ENCODE peak calls at places on chromosomes 3 and 15, in six cellular contexts. R is brain microvascular endothelial cell; M is adrenal gland; K is effector memory CD4-positive, alpha-beta T cell; Y is Peyer's patch; O is endothelial cell of umbilical vein. Z is an unnamed sample.
A peak's percentile ranks its signal among the peaks of the same experiment; 100 is the strongest.

GRCh38 chr15:29812384-29812694 is 9.9 kb downstream of the TJP1 start:
- DNase-seq in O (peak; percentile 54), Y (no peak), K (no peak), M (no peak), R (peak; percentile 31), Z (no peak)

GRCh38 chr3:52313774-52314188 is 2.3 kb upstream of the DNAH1 start:
- DNase-seq in K (no peak), O (peak; percentile 78), M (peak; percentile 45), Y (peak; percentile 74), R (peak; percentile 47), Z (no peak)

GRCh38 chr3:42830437-42831320 is 21.4 kb downstream of the ACKR2 start:
- DNase-seq in M (peak; percentile 24), R (no peak), K (no peak), O (no peak), Y (no peak), Z (no peak)

GRCh38 chr3:33438284-33438668 is 1.9 kb downstream of the UBP1 start:
- DNase-seq in K (no peak), Y (no peak), R (no peak), O (peak; percentile 54), M (peak; percentile 16), Z (no peak)

GRCh38 chr15:91021516-91022074 is 799 bp downstream of the VPS33B start:
- DNase-seq in Y (no peak), R (peak; percentile 2), K (no peak), M (no peak), O (no peak), Z (no peak)

GRCh38 chr15:70596354-70597055 is 166.9 kb downstream of the UACA start:
- DNase-seq in R (peak; percentile 89), Y (peak; percentile 77), K (no peak), O (peak; percentile 8), M (no peak), Z (no peak)

GRCh38 chr15:63458021-63458420 is 46.4 kb upstream of the USP3 start:
- DNase-seq in R (no peak), Y (no peak), K (no peak), O (no peak), M (no peak), Z (no peak)

GRCh38 chr3:110384601-110385000 is 687.0 kb upstream of the NECTIN3 start:
- DNase-seq in Y (no peak), R (peak; percentile 50), M (no peak), K (no peak), O (no peak), Z (no peak)

DNA sequence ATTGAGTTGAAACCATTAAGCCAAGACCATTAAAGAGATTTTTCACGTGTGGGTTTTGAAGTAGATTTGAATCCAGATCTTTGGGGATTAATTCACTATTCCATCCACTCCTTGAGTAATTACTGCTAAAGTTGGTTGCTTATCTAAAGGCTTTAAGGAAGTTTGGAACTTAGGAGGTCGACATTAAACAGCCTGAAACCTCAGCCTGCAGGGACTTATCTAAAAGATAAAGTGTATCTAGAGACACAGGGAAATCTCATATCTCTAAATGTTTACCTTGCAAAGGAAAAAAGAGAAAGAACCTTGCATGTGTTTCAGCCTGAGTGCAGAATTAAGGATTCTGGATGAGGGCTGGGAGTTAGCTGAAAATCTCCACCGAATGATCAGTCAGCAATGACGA is 158.6 kb downstream of the MEIS2 start:
- DNase-seq in R (no peak), O (no peak), Y (no peak), K (no peak), M (no peak), Z (no peak)
- H3K4me3 ChIP-seq in R (no peak overlapping the region), O (no peak overlapping the region), Y (no peak overlapping the region), K (no peak overlapping the region), M (no peak overlapping the region), Z (no peak overlapping the region)

DNA sequence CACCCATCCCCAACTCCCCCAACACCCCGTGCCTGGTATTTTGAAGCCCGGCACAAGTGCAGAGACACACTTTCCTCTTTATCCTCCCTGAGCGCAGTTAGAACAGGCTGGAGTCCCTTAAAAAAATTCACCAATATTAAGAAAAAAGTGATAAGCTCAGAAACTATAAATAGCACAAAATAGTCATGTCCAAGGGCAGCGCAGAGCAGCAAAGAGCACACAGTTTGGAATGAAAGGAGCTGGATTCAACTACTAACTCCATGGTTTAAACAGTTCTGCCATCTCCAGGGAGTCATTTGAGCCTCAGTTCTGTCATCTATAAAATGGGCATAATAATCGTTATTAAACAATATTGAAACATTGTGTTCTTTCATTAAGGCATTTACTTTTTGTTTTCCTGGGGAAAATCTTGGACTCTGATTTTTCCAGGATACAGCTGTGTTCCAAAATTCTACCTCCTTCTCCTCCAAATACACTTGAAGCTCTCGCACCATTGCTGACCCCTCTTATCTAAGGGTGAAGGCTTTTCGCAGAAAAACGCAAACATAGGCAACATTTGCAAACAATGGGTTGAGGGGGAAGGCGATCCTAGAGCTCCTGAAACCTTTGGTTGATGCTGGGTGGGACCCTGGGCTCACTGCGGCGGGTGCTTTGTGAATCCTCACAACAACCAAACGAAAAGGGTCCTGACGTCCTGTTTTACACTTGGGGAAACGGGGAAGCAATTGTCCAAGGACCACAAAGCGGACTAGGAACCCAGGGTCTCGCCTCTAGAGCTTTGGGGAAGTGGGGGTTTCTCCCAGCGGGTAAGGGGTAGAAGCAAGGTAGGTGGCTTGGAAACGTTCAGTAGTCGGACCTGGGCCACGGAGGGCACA is 41.8 kb downstream of the EPHB3 start:
- DNase-seq in O (no peak), R (no peak), K (no peak), Y (no peak), M (no peak), Z (no peak)
- H3K4me3 ChIP-seq in O (no peak overlapping the region), R (no peak overlapping the region), K (no peak overlapping the region), Y (peak overlapping the region; percentile 47), M (no peak overlapping the region), Z (peak overlapping the region; percentile 54)

DNA sequence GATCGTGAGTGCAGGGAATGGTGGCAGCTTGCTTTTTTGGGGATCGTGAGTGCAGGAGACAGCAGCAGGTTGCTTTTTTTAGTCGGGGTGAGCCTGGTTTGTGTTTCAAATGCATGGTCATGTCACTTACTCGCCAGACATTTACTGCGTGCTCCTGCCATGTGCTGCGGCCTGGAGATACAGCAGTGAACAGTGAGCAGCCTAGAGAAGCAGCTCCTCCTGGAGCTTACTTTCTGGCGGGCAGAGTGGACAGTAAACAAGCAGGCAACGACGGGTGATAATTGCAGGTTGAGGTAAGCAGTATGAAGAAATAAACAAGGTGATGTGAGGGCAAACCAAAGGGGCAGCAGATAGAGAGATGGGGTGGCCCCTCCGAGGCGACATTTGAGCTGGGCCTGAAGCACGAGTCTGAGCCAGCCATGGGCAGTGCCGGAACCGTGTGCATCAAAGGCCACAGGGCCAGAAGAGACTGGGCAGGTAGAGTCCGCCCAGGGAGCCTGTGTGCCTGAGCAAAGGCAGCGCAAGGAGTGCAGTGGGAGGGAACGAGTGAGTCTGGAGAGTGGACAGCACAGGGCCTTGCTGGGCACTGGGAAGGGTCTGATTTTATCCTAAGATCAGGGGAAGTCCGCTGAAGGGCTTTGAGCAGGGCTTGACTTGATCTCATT is 57.3 kb upstream of the RASA2 start:
- DNase-seq in K (no peak), Y (no peak), R (no peak), M (no peak), O (no peak), Z (no peak)
- H3K4me3 ChIP-seq in K (no peak overlapping the region), Y (no peak overlapping the region), R (no peak overlapping the region), M (no peak overlapping the region), O (no peak overlapping the region), Z (no peak overlapping the region)

GRCh38 chr3:71579934-71580318 is 3.6 kb downstream of the FOXP1 start:
- DNase-seq in R (peak; percentile 53), Y (no peak), M (no peak), K (no peak), O (peak; percentile 72), Z (no peak)
- H3K4me3 ChIP-seq in R (peak overlapping the region; percentile 95), Y (peak overlapping the region; percentile 27), M (no peak overlapping the region), K (no peak overlapping the region), O (no peak overlapping the region), Z (peak overlapping the region; percentile 83)

GRCh38 chr3:46097691-46098241 is 70.5 kb upstream of the XCR1 start:
- DNase-seq in R (peak; percentile 45), K (no peak), M (no peak), Y (no peak), O (no peak), Z (no peak)
- H3K4me3 ChIP-seq in R (no peak overlapping the region), K (no peak overlapping the region), M (no peak overlapping the region), Y (no peak overlapping the region), O (no peak overlapping the region), Z (no peak overlapping the region)

GRCh38 chr3:152241142-152242067 is 27.3 kb upstream of the MBNL1 start:
- DNase-seq in R (no peak), K (no peak), M (no peak), Y (no peak), O (peak; percentile 57), Z (no peak)

GRCh38 chr3:152245498-152246175 is 23.1 kb upstream of the MBNL1 start:
- DNase-seq in R (no peak), Y (no peak), K (no peak), O (no peak), M (no peak), Z (no peak)

GRCh38 chr3:152244156-152244888 is 24.4 kb upstream of the MBNL1 start:
- DNase-seq in R (no peak), K (no peak), Y (no peak), M (no peak), O (no peak), Z (no peak)

GRCh38 chr3:152243301-152243711 is 25.4 kb upstream of the MBNL1 start:
- DNase-seq in O (no peak), Y (no peak), K (no peak), R (no peak), M (no peak), Z (no peak)
- H3K4me3 ChIP-seq in O (no peak overlapping the region), Y (peak overlapping the region; percentile 24), K (peak overlapping the region; percentile 56), R (no peak overlapping the region), M (no peak overlapping the region), Z (no peak overlapping the region)

GRCh38 chr3:153038779-153039178 is 123.2 kb upstream of the RAP2B start:
- DNase-seq in K (no peak), Y (peak; percentile 51), R (no peak), O (no peak), M (no peak), Z (no peak)

GRCh38 chr3:153038367-153038766 is 123.7 kb upstream of the RAP2B start:
- DNase-seq in K (no peak), M (no peak), O (no peak), R (no peak), Y (no peak), Z (no peak)

GRCh38 chr3:153045150-153045549 is 116.9 kb upstream of the RAP2B start:
- DNase-seq in K (no peak), M (no peak), O (no peak), Y (no peak), R (no peak), Z (no peak)

GRCh38 chr3:153042088-153042487 is 119.9 kb upstream of the RAP2B start:
- DNase-seq in K (no peak), R (peak; percentile 5), Y (no peak), O (no peak), M (no peak), Z (no peak)

GRCh38 chr3:153043729-153044314 is 118.2 kb upstream of the RAP2B start:
- DNase-seq in R (peak; percentile 32), O (peak; percentile 43), Y (no peak), M (no peak), K (no peak), Z (no peak)
- H3K4me3 ChIP-seq in R (peak overlapping the region; percentile 35), O (peak overlapping the region; percentile 4), Y (no peak overlapping the region), M (no peak overlapping the region), K (no peak overlapping the region), Z (peak overlapping the region; percentile 40)

GRCh38 chr3:194142156-194142910 is 6.4 kb downstream of the HES1 start:
- DNase-seq in M (peak; percentile 56), K (no peak), R (no peak), Y (no peak), O (peak; percentile 92), Z (peak; percentile 82)
- H3K4me3 ChIP-seq in M (no peak overlapping the region), K (no peak overlapping the region), R (no peak overlapping the region), Y (peak overlapping the region; percentile 53), O (no peak overlapping the region), Z (peak overlapping the region; percentile 68)

Z was measured in suprapubic skin.